ENCODE peak calls at places on chromosomes 5 and 9, in nine cellular contexts. D is LoVo; W is mesothelial cell of epicardium; M is activated CD8-positive, alpha-beta memory T cell treated with anti-CD3 and anti-CD28 coated beads, Interleukin-2, amount 50 U/mL, for 4 hours; P is ACHN; L is GM12892; X is HT1080; K is progenitor cell of endocrine pancreas; C is activated naive CD4-positive, alpha-beta T cell. S is an unnamed sample.

GRCh38 chr9:72232778-72233177 is 83.5 kb downstream of the GDA start:
- DNase-seq in D (no peak), W (no peak), M (no peak), P (no peak), L (no peak), X (no peak), K (no peak), C (no peak), S (no peak)

GRCh38 chr5:6181147-6181729 is 197.1 kb downstream of the MED10 start:
- DNase-seq in D (no peak), W (no peak), M (no peak), P (no peak), L (no peak), X (no peak), K (no peak), C (no peak), S (no peak)

GRCh38 chr9:69122391-69123141 is 51.5 kb upstream of the TJP2 start:
- DNase-seq in D (peak), W (no peak), M (no peak), P (peak), L (no peak), X (peak), K (no peak), C (no peak), S (no peak)

GRCh38 chr9:5900622-5901021 is 9.9 kb downstream of the MLANA start:
- DNase-seq in D (no peak), W (no peak), M (no peak), P (no peak), L (no peak), X (no peak), K (no peak), C (no peak), S (no peak)

GRCh38 chr5:43281840-43282658 is 31.2 kb downstream of the HMGCS1 start:
- DNase-seq in D (no peak), W (no peak), M (no peak), P (no peak), L (no peak), X (peak), K (no peak), C (no peak), S (no peak)

GRCh38 chr5:132054697-132055440 is 5.6 kb upstream of the IL3 start:
- DNase-seq in D (no peak), W (no peak), M (peak), P (no peak), L (no peak), X (no peak), K (no peak), C (no peak), S (no peak)

GRCh38 chr5:137340899-137341298 is 158.2 kb downstream of the SPOCK1 start:
- DNase-seq in D (no peak), W (no peak), M (no peak), P (no peak), L (no peak), X (no peak), K (no peak), C (no peak), S (no peak)

GRCh38 chr5:36403601-36404311 is 102.1 kb upstream of the RANBP3L start:
- DNase-seq in D (no peak), W (no peak), M (no peak), P (no peak), L (no peak), X (peak), K (no peak), C (no peak), S (no peak)